ENCODE peak calls at places on chromosome 15, in five cellular contexts. D, H, W, E and Q are unnamed samples.

GRCh38 chr15:53869044-53869805 is 109.0 kb upstream of the UNC13C start:
- DNase-seq in E (no peak), W (no peak), D (no peak), H (no peak), Q (no peak)

GRCh38 chr15:70566989-70567388 is 196.4 kb downstream of the UACA start:
- DNase-seq in H (no peak), W (no peak), D (no peak), E (no peak), Q (no peak)

GRCh38 chr15:67125589-67126502 is 60.4 kb downstream of the SMAD3 start:
- DNase-seq in D (peak), W (peak), H (peak), E (no peak), Q (peak)

GRCh38 chr15:95024388-95024787 is 793.0 kb downstream of the MCTP2 start:
- DNase-seq in H (peak), E (no peak), W (no peak), D (peak), Q (peak)

GRCh38 chr15:62462721-62463120 is 297.6 kb upstream of the C2CD4B start:
- DNase-seq in H (no peak), E (no peak), W (no peak), D (no peak), Q (no peak)

GRCh38 chr15:98412852-98413251 is 235.5 kb upstream of the IGF1R start:
- DNase-seq in W (no peak), H (no peak), E (no peak), D (no peak), Q (no peak)

GRCh38 chr15:74614744-74615312 is 808 bp upstream of the CLK3 start:
- DNase-seq in W (peak), E (peak), D (peak), H (peak), Q (no peak)

GRCh38 chr15:59532770-59533379 is 78.7 kb upstream of the GCNT3 start:
- DNase-seq in W (peak), H (peak), E (no peak), D (peak), Q (peak)

GRCh38 chr15:42079401-42079908 is 14.9 kb downstream of the PLA2G4D start:
- DNase-seq in D (no peak), W (no peak), H (no peak), E (peak), Q (no peak)

GRCh38 chr15:47517737-47518136 is 199.6 kb upstream of the SEMA6D start:
- DNase-seq in H (peak), W (no peak), D (no peak), E (no peak), Q (peak)

GRCh38 chr15:93929375-93930094 is 301.8 kb upstream of the MCTP2 start:
- DNase-seq in W (no peak), H (peak), D (peak), E (no peak), Q (peak)

GRCh38 chr15:63668601-63669000 is 71.4 kb downstream of the FBXL22 start:
- DNase-seq in E (no peak), H (no peak), D (no peak), W (no peak), Q (no peak)

GRCh38 chr15:57385923-57386390 is 9.7 kb downstream of the CGNL1 start:
- DNase-seq in H (no peak), D (no peak), E (no peak), W (no peak), Q (no peak)

GRCh38 chr15:96333194-96334016 is 2.9 kb downstream of the NR2F2 start:
- DNase-seq in W (peak), D (peak), H (peak), E (peak), Q (no peak)
- H3K4me3 ChIP-seq in W (peak), D (peak), H (peak), E (peak), Q (peak)

GRCh38 chr15:85760531-85761371 is 34.0 kb downstream of the KLHL25 start:
- DNase-seq in E (no peak), W (peak), D (no peak), H (no peak), Q (no peak)
- TF ChIP-seq CTCF in E (no peak), W (no peak), D (no peak), H (peak), Q (no peak)

DNA sequence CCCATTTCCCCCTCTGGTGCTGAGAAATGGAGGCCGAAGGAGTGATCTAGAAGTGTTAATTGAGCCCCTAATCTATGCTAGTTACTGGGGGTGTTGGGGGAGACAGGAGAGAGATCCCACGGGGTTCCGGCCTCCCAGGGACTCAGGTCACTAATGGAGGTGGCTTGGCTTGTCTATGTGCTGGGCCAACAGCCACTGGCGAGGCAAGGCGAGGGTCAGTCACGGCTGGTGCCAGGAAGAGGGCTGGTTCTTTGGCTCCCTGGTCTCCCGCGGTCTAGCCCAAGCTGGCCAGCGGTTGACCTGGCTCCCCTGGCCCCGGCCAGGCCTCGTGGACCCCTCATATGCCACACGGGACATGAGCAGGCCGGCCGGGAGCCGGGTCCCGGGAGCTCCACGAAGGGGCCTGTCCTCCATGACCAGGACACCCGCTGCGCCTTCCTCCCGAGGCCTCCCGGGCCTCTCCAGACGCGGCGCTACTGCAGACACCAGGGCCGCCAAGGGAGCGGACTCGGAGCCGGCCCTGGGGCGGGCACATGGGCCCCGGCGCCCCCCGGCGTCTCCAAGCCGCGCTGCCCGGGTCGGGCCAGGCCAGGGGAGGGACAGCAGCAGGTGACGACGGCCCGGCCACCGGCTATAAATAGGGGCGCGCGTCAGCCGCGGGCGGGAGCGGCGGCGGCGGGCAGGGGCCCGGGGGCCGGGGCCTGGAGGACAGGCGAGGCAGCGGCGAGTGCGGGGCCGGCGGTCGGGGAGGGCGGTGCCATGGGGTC is at the start of gene ALPK3:
- DNase-seq in D (peak), W (peak), H (peak), E (no peak), Q (no peak)
- H3K4me3 ChIP-seq in D (peak), W (no peak), H (peak), E (peak), Q (no peak)

DNA sequence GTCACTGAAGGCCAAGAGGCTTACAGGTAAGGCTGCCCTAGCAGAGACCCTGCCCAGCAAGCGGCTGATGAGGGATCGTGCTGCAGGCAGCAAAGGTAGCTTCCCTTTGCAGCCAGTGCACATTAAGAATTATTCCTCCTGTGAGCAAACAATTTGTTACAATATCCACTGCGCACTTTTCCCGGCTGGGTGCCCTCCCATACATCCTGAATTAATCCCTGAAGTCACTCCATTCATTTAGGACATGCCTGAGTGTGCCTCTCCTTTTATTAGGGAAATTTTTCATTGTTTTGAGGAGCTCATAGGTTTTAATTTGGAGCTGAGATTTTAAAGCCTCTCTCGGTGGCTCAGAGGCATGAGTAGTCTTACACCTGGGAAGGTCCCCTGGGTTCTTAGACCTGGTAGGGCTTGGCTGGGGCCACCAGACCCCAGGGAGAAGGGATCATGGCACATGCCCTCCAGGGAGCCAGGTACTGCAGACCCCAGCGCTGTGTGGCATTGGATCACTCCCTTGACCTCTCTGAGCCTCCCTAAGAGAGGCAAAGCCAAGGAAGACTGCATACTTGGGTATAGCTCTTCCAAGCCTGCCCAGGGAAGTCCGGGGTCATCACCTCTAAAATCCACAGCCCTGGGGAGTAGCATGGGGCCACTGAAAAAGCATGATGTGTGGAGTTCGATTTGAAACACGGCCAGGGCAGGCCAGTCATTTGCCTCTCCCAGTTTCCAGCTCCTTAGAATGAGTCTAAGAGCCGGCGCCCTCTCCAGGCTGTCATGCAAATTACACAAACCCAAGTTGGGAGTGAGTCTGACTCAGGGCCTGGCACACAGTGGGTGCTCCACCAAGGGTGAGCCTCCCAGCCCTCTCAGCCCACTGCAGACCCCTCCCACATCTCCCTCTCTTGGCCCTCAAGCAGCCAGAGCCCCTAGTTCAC is 151.9 kb upstream of the LINGO1 start:
- DNase-seq in W (no peak), H (peak), E (no peak), D (peak), Q (no peak)
- TF ChIP-seq CTCF in W (no peak), H (peak), E (no peak), D (peak), Q (peak)

GRCh38 chr15:65211157-65211982 is at the start of gene CILP:
- DNase-seq in D (peak), H (peak), E (no peak), W (no peak), Q (peak)
- H3K4me3 ChIP-seq in D (no peak), H (no peak), E (no peak), W (no peak), Q (no peak)

GRCh38 chr15:72220678-72221077 is 10.3 kb downstream of the PKM start:
- DNase-seq in E (no peak), D (no peak), W (no peak), H (no peak), Q (no peak)

GRCh38 chr15:72217216-72217615 is 13.8 kb downstream of the PKM start:
- DNase-seq in E (no peak), D (no peak), H (no peak), W (no peak), Q (no peak)

GRCh38 chr15:72227720-72228119 is 3.3 kb downstream of the PKM start:
- DNase-seq in H (no peak), W (no peak), E (no peak), D (no peak), Q (no peak)

GRCh38 chr15:72227192-72227586 is 3.8 kb downstream of the PKM start:
- DNase-seq in H (peak), W (no peak), E (no peak), D (peak), Q (peak)

GRCh38 chr15:72222433-72222832 is 8.6 kb downstream of the PKM start:
- DNase-seq in W (no peak), D (no peak), H (no peak), E (no peak), Q (no peak)
- TF ChIP-seq CTCF in W (no peak), D (no peak), H (no peak), E (no peak), Q (no peak)

DNA sequence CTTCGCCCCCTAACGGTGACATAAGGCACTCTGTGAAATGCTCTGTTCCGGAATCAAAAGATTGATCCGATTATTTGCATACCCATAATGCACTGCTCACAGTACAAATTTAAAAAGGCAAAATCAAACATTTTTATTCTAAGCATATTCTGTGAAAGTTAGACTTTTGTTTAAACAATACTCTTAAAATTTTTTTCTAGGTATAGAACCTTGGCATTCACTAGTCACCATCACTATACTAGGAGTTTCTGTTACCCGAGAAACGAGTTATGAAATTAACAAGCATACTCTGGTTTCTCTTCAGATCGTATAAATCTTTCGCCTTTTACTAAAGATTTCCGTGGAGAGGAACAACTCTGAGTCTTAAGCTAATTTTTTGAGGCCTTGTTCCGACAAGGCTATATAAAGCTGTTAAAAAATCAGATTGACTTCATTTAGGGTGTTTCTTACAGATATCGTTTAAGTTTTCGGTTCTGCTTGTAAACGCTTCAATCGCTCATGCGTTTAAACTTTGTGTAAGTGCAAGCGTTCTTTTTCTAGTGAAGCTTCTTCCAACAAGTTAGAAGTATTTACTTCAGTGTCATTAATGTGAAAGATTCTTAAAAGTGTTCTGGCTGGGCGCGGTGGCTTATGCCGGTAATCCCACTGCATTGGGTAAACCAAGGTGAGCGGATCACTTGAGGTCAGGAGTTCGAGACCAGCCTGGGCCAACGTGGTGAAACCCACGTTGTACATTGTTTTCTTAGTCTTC is at the start of gene RNU5B-1:
- DNase-seq in H (peak), W (peak), E (peak), D (peak), Q (peak)
- H3K4me3 ChIP-seq in H (peak), W (no peak), E (peak), D (peak), Q (peak)